ENCODE peak calls at places on chromosome 18, in nine cellular contexts. W is endothelial cell, K is tibial artery, I is left ventricle myocardium inferior, A is AG10803, Y is psoas muscle, C is foreskin keratinocyte, P is coronary artery, S is cardiac fibroblast. R is an unnamed sample.

GRCh38 chr18:70459251-70459650 is 170.4 kb downstream of the SOCS6 start:
- DNase-seq in W (no peak), K (no peak), I (no peak), A (no peak), Y (no peak), C (no peak), P (no peak), S (no peak), R (no peak)

GRCh38 chr18:80183273-80184050 is 63.9 kb downstream of the PARD6G start:
- DNase-seq in W (no peak), K (no peak), I (no peak), A (no peak), Y (no peak), C (no peak), P (no peak), S (no peak), R (no peak)

GRCh38 chr18:70998490-70998889 is 709.6 kb downstream of the SOCS6 start:
- DNase-seq in W (no peak), K (no peak), I (no peak), A (no peak), Y (no peak), C (no peak), P (no peak), S (no peak), R (peak; percentile 35)

GRCh38 chr18:45164551-45164950 is 450.7 kb upstream of the SLC14A2 start:
- DNase-seq in W (no peak), K (no peak), I (no peak), A (peak; percentile 78), Y (no peak), C (no peak), P (no peak), S (peak; percentile 31), R (no peak)

GRCh38 chr18:58670561-58671121 is 624 bp upstream of the MALT1 start:
- DNase-seq in W (no peak), K (no peak), I (no peak), A (peak; percentile 38), Y (no peak), C (no peak), P (no peak), S (no peak), R (peak; percentile 4)

GRCh38 chr18:56186319-56186718 is 452.1 kb downstream of the TXNL1 start:
- DNase-seq in W (no peak), K (no peak), I (no peak), A (no peak), Y (no peak), C (no peak), P (no peak), S (no peak), R (no peak)

GRCh38 chr18:7452331-7452730 is 114.8 kb upstream of the PTPRM start:
- DNase-seq in W (peak; percentile 54), K (peak; percentile 28), I (no peak), A (peak; percentile 18), Y (no peak), C (no peak), P (no peak), S (peak; percentile 32), R (peak; percentile 37)

GRCh38 chr18:22193466-22193865 is 24.1 kb downstream of the GATA6 start:
- DNase-seq in W (no peak), K (no peak), I (no peak), A (no peak), Y (no peak), C (no peak), P (no peak), S (peak; percentile 77), R (peak; percentile 77)

GRCh38 chr18:22603902-22604301 is 186.2 kb upstream of the CTAGE1 start:
- DNase-seq in W (no peak), K (no peak), I (no peak), A (no peak), Y (no peak), C (no peak), P (no peak), S (no peak), R (no peak)

GRCh38 chr18:23259701-23260661 is 124.7 kb downstream of the CABLES1 start:
- DNase-seq in W (peak; percentile 81), K (peak; percentile 84), I (peak; percentile 80), A (peak; percentile 80), Y (peak; percentile 66), C (no peak), P (peak; percentile 88), S (peak; percentile 94), R (peak; percentile 95)

GRCh38 chr18:13566941-13567762 is 159.2 kb downstream of the FAM210A start:
- DNase-seq in W (no peak), K (peak; percentile 60), I (peak; percentile 39), A (no peak), Y (peak; percentile 44), C (no peak), P (peak; percentile 72), S (no peak), R (no peak)

GRCh38 chr18:9405977-9406376 is 69.3 kb upstream of the RALBP1 start:
- DNase-seq in W (no peak), K (no peak), I (no peak), A (no peak), Y (no peak), C (no peak), P (no peak), S (no peak), R (no peak)

GRCh38 chr18:9401166-9401565 is 66.6 kb downstream of the TWSG1 start:
- DNase-seq in W (no peak), K (no peak), I (no peak), A (no peak), Y (no peak), C (no peak), P (no peak), S (peak; percentile 16), R (peak; percentile 11)

GRCh38 chr18:9405130-9405529 is 70.2 kb upstream of the RALBP1 start:
- DNase-seq in W (no peak), K (no peak), I (no peak), A (no peak), Y (no peak), C (no peak), P (no peak), S (no peak), R (no peak)

GRCh38 chr18:9404565-9405060 is 70.0 kb downstream of the TWSG1 start:
- DNase-seq in W (no peak), K (peak; percentile 44), I (no peak), A (no peak), Y (no peak), C (no peak), P (no peak), S (peak; percentile 45), R (peak; percentile 60)

DNA sequence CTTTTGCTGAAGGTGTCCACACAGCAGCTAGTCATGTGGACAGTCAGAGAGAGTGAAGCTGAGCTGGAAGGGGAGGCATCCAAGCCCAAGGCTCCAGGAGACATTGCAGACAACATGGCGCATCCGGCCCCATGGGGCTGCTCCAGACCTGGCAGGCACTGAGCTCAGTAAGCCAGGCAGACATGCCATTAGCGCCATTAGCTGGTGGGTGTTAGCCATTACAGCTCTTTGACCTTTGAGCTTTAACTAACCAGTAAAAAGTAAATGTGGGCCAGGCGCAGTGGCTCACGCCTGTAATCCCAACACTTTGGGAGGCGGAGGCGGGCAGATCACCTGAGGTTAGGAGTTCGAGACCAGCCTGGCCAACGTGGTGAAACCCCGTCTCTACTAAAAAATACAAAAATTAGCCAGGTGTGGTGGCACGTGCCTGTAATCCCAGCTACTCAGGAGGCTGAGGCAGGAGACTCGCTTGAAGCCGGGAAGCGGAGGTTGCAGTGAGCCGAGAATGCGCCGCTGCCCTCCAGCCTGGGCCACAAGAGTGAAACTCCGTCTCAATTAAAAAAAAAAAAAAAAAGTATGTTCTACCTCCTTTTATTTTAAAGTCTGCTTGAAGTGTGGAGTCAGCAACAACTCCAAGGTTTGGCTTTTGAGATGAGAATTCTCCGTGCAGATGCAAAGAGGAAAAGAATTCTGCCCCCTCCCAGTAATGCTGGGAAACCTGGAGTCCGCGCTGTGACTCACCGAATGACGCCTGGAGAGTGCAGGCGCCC is 69.4 kb downstream of the TWSG1 start:
- DNase-seq in W (no peak), K (no peak), I (peak; percentile 26), A (no peak), Y (peak; percentile 40), C (no peak), P (no peak), S (no peak), R (no peak)
- TF ChIP-seq CTCF in W (no peak), K (no peak), I (no peak), A (no peak), Y (no peak), C (peak; percentile 22), P (no peak), S (no peak), R (no peak)

DNA sequence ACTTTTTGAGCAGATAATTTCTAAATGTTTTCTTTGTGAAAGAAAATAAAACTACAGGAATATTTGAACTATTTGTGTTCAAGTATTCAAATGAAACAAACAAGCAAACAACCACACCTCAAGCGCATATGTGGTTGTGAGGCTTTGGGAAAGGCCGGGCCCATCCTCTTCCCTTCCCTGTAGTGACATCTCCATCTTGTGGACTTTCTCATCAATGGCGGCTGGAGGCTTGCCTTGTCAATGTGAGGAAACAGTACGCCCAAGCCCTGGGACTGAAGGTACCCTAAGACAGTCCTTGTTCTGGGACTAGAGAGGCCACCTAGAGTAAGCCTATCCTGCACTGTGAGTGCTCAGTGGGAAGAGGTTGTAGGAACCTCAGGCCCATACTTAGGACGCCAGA is 166.8 kb downstream of the TPGS2 start:
- DNase-seq in W (peak; percentile 19), K (no peak), I (no peak), A (peak; percentile 26), Y (no peak), C (no peak), P (no peak), S (peak; percentile 11), R (peak; percentile 30)
- TF ChIP-seq CTCF in W (no peak), K (no peak), I (no peak), A (peak; percentile 46), Y (no peak), C (peak; percentile 62), P (no peak), S (peak; percentile 4), R (peak; percentile 12)

GRCh38 chr18:73288813-73289212 is 421.0 kb upstream of the NETO1 start:
- DNase-seq in W (no peak), K (no peak), I (no peak), A (no peak), Y (no peak), C (no peak), P (no peak), S (no peak), R (no peak)
- TF ChIP-seq CTCF in W (no peak), K (no peak), I (no peak), A (no peak), Y (no peak), C (no peak), P (no peak), S (no peak), R (no peak)

DNA sequence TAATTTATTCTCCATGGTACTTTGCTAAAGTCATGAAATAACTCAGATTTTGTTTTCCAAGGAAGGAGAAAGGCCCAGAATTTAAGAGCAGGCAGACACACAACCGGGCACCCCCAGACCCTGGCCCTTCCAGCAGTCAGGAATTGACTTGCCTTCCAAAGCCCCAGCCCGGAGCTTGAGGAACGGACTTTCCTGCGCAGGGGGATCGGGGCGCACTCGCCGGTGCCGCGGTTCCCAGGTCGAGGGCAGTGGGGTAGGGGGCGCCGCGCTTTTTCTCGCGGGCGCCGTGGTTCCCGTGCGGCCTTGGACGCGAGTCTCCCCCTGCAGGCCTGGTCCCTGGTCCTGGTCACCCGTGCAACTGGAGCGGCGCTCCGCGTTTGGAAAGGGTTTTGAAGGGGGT is 1.2 kb downstream of the ZNF236 start:
- DNase-seq in W (peak; percentile 68), K (no peak), I (peak; percentile 37), A (no peak), Y (peak; percentile 34), C (no peak), P (peak; percentile 76), S (peak; percentile 22), R (no peak)
- TF ChIP-seq CTCF in W (no peak), K (no peak), I (no peak), A (peak; percentile 36), Y (no peak), C (peak; percentile 45), P (no peak), S (no peak), R (peak; percentile 30)